ENCODE peak calls at places on chromosome 16, in seven cellular contexts. G, H, Q, D, P, O and A are unnamed samples.

GRCh38 chr16:28863929-28864886 is 565 bp downstream of the SH2B1 start:
- DNase-seq in G (no peak), H (peak), Q (peak), D (no peak), P (no peak), O (peak), A (no peak)

GRCh38 chr16:31438414-31438813 is 4.2 kb downstream of the ZNF843 start:
- DNase-seq in G (no peak), H (no peak), Q (no peak), D (no peak), P (no peak), O (no peak), A (no peak)

GRCh38 chr16:61128545-61129323 is 907.5 kb downstream of the CDH8 start:
- DNase-seq in G (no peak), H (no peak), Q (no peak), D (no peak), P (no peak), O (no peak), A (no peak)

GRCh38 chr16:84836967-84837366 is 17.2 kb downstream of the CRISPLD2 start:
- DNase-seq in G (no peak), H (no peak), Q (no peak), D (no peak), P (no peak), O (no peak), A (no peak)

GRCh38 chr16:85898521-85899442 is at the start of gene IRF8:
- DNase-seq in G (no peak), H (peak), Q (peak), D (peak), P (peak), O (peak), A (no peak)

GRCh38 chr16:21646091-21646490 is 6.3 kb downstream of the IGSF6 start:
- DNase-seq in G (no peak), H (no peak), Q (no peak), D (no peak), P (no peak), O (no peak), A (no peak)

GRCh38 chr16:87216824-87217205 is 100.4 kb downstream of the C16orf95 start:
- DNase-seq in G (no peak), H (no peak), Q (no peak), D (no peak), P (no peak), O (peak), A (no peak)

GRCh38 chr16:17397499-17397891 is 73.3 kb downstream of the XYLT1 start:
- DNase-seq in G (no peak), H (peak), Q (peak), D (no peak), P (no peak), O (peak), A (no peak)

GRCh38 chr16:51262428-51262827 is 111.4 kb upstream of the SALL1 start:
- DNase-seq in G (no peak), H (no peak), Q (no peak), D (no peak), P (no peak), O (no peak), A (no peak)

GRCh38 chr16:7246578-7246977 is 86.1 kb upstream of the RBFOX1 start:
- DNase-seq in G (no peak), H (no peak), Q (no peak), D (no peak), P (no peak), O (no peak), A (peak)

GRCh38 chr16:35391328-35391727 is 1931.9 kb downstream of the TP53TG3F start:
- DNase-seq in G (no peak), H (peak), Q (peak), D (peak), P (peak), O (peak), A (peak)

GRCh38 chr16:85246473-85246872 is 134.2 kb upstream of the CIBAR2 start:
- DNase-seq in G (no peak), H (no peak), Q (no peak), D (no peak), P (no peak), O (no peak), A (peak)

GRCh38 chr16:31519746-31520145 is 8.0 kb upstream of the AHSP start:
- DNase-seq in G (no peak), H (no peak), Q (no peak), D (peak), P (no peak), O (no peak), A (no peak)